ENCODE peak calls at places on chromosomes 6 and 20, in six cellular contexts. One of them, this sample, is unnamed.

GRCh38 chr20:32443386-32443974 is 85.3 kb downstream of the ASXL1 start:
- DNase-seq in colonic mucosa: no peak
- DNase-seq in left lobe of liver: no peak
- DNase-seq in aorta: no peak
- DNase-seq in GM12865: no peak
- DNase-seq in activated gamma-delta T cell treated with Interleukin-2 at 50 U/mL for 16 hours: no peak
- DNase-seq in this sample: no peak

GRCh38 chr20:33843854-33844253 is 32.7 kb downstream of the CHMP4B start:
- DNase-seq in colonic mucosa: peak; percentile 42
- DNase-seq in aorta: no peak
- DNase-seq in GM12865: peak; percentile 61
- DNase-seq in activated gamma-delta T cell treated with Interleukin-2 at 50 U/mL for 16 hours: no peak
- DNase-seq in left lobe of liver: no peak
- DNase-seq in this sample: no peak

GRCh38 chr6:165448210-165448609 is 138.8 kb upstream of the C6orf118 start:
- DNase-seq in left lobe of liver: no peak
- DNase-seq in colonic mucosa: no peak
- DNase-seq in activated gamma-delta T cell treated with Interleukin-2 at 50 U/mL for 16 hours: no peak
- DNase-seq in GM12865: no peak
- DNase-seq in aorta: no peak
- DNase-seq in this sample: no peak

GRCh38 chr20:41169791-41170351 is 32.5 kb downstream of the PLCG1 start:
- DNase-seq in colonic mucosa: peak; percentile 16
- DNase-seq in left lobe of liver: no peak
- DNase-seq in aorta: no peak
- DNase-seq in activated gamma-delta T cell treated with Interleukin-2 at 50 U/mL for 16 hours: no peak
- DNase-seq in GM12865: no peak
- DNase-seq in this sample: no peak

GRCh38 chr20:40390654-40391053 is 298.4 kb downstream of the MAFB start:
- DNase-seq in colonic mucosa: no peak
- DNase-seq in left lobe of liver: no peak
- DNase-seq in activated gamma-delta T cell treated with Interleukin-2 at 50 U/mL for 16 hours: no peak
- DNase-seq in aorta: no peak
- DNase-seq in GM12865: no peak
- DNase-seq in this sample: no peak

GRCh38 chr6:26199773-26200728 is 112.8 kb downstream of the HFE start:
- DNase-seq in activated gamma-delta T cell treated with Interleukin-2 at 50 U/mL for 16 hours: no peak
- DNase-seq in aorta: no peak
- DNase-seq in colonic mucosa: no peak
- DNase-seq in GM12865: no peak
- DNase-seq in left lobe of liver: no peak
- DNase-seq in this sample: no peak

GRCh38 chr6:88626460-88626859 is 337.0 kb downstream of the RNGTT start:
- DNase-seq in left lobe of liver: no peak
- DNase-seq in activated gamma-delta T cell treated with Interleukin-2 at 50 U/mL for 16 hours: no peak
- DNase-seq in GM12865: no peak
- DNase-seq in colonic mucosa: no peak
- DNase-seq in aorta: no peak
- DNase-seq in this sample: no peak

GRCh38 chr6:65075705-65076104 is 631.3 kb downstream of the EYS start:
- DNase-seq in activated gamma-delta T cell treated with Interleukin-2 at 50 U/mL for 16 hours: no peak
- DNase-seq in GM12865: no peak
- DNase-seq in aorta: no peak
- DNase-seq in left lobe of liver: no peak
- DNase-seq in colonic mucosa: no peak
- DNase-seq in this sample: no peak

GRCh38 chr6:163338671-163339405 is 75.7 kb upstream of the QKI start:
- DNase-seq in GM12865: no peak
- DNase-seq in colonic mucosa: no peak
- DNase-seq in aorta: no peak
- DNase-seq in activated gamma-delta T cell treated with Interleukin-2 at 50 U/mL for 16 hours: no peak
- DNase-seq in left lobe of liver: no peak
- DNase-seq in this sample: no peak

GRCh38 chr6:149458196-149458595 is 26.6 kb downstream of the ZC3H12D start:
- DNase-seq in activated gamma-delta T cell treated with Interleukin-2 at 50 U/mL for 16 hours: no peak
- DNase-seq in left lobe of liver: no peak
- DNase-seq in aorta: no peak
- DNase-seq in colonic mucosa: no peak
- DNase-seq in GM12865: no peak
- DNase-seq in this sample: no peak

GRCh38 chr6:107784669-107785068 is 39.4 kb downstream of the SCML4 start:
- DNase-seq in left lobe of liver: no peak
- DNase-seq in aorta: no peak
- DNase-seq in activated gamma-delta T cell treated with Interleukin-2 at 50 U/mL for 16 hours: no peak
- DNase-seq in GM12865: no peak
- DNase-seq in colonic mucosa: no peak
- DNase-seq in this sample: no peak

GRCh38 chr6:132830236-132830799 is 15.9 kb downstream of the RPS12 start:
- DNase-seq in left lobe of liver: no peak
- DNase-seq in GM12865: peak; percentile 12
- DNase-seq in aorta: no peak
- DNase-seq in activated gamma-delta T cell treated with Interleukin-2 at 50 U/mL for 16 hours: no peak
- DNase-seq in colonic mucosa: no peak
- DNase-seq in this sample: no peak

GRCh38 chr6:12761376-12762115 is 45.0 kb downstream of the PHACTR1 start:
- DNase-seq in left lobe of liver: no peak
- DNase-seq in aorta: no peak
- DNase-seq in GM12865: no peak
- DNase-seq in colonic mucosa: no peak
- DNase-seq in activated gamma-delta T cell treated with Interleukin-2 at 50 U/mL for 16 hours: no peak
- DNase-seq in this sample: no peak

GRCh38 chr6:138736640-138737039 is 36.9 kb upstream of the CCDC28A start:
- DNase-seq in aorta: no peak
- DNase-seq in activated gamma-delta T cell treated with Interleukin-2 at 50 U/mL for 16 hours: no peak
- DNase-seq in colonic mucosa: no peak
- DNase-seq in GM12865: no peak
- DNase-seq in left lobe of liver: no peak
- DNase-seq in this sample: no peak

GRCh38 chr6:144657691-144658090 is 372.6 kb downstream of the UTRN start:
- DNase-seq in activated gamma-delta T cell treated with Interleukin-2 at 50 U/mL for 16 hours: no peak
- DNase-seq in GM12865: no peak
- DNase-seq in aorta: no peak
- DNase-seq in colonic mucosa: no peak
- DNase-seq in left lobe of liver: no peak
- DNase-seq in this sample: no peak

GRCh38 chr6:149852180-149852579 is 12.0 kb downstream of the LRP11 start:
- DNase-seq in aorta: no peak
- DNase-seq in GM12865: peak; percentile 46
- DNase-seq in left lobe of liver: no peak
- DNase-seq in activated gamma-delta T cell treated with Interleukin-2 at 50 U/mL for 16 hours: no peak
- DNase-seq in colonic mucosa: no peak
- DNase-seq in this sample: no peak

GRCh38 chr6:152420696-152421095 is 216.5 kb downstream of the SYNE1 start:
- DNase-seq in left lobe of liver: no peak
- DNase-seq in aorta: no peak
- DNase-seq in GM12865: no peak
- DNase-seq in colonic mucosa: no peak
- DNase-seq in activated gamma-delta T cell treated with Interleukin-2 at 50 U/mL for 16 hours: no peak
- DNase-seq in this sample: no peak

GRCh38 chr6:21277601-21278043 is 315.9 kb upstream of the SOX4 start:
- DNase-seq in left lobe of liver: no peak
- DNase-seq in GM12865: no peak
- DNase-seq in colonic mucosa: no peak
- DNase-seq in aorta: no peak
- DNase-seq in activated gamma-delta T cell treated with Interleukin-2 at 50 U/mL for 16 hours: no peak
- DNase-seq in this sample: no peak

This sample was measured in right atrium auricular region.